ENCODE peak calls at places on chromosomes 12 and 14, in four cellular contexts. One of them, this sample, is unnamed. For H3K4me1 and H3K27me3, the result is how much of the 10 kb centered on the place peaks cover.

GRCh38 chr12:25458047-25458552 is 95.0 kb downstream of the LMNTD1 start:
- DNase-seq in aorta: no peak
- DNase-seq in neural progenitor cell: no peak
- DNase-seq in upper lobe of right lung: no peak
- DNase-seq in this sample: peak

GRCh38 chr12:67592228-67593011 is 56.1 kb upstream of the DYRK2 start:
- DNase-seq in upper lobe of right lung: no peak
- DNase-seq in aorta: no peak
- DNase-seq in neural progenitor cell: no peak
- DNase-seq in this sample: peak

GRCh38 chr12:127272864-127273263 is 994.1 kb upstream of the TMEM132C start:
- DNase-seq in neural progenitor cell: no peak
- DNase-seq in aorta: no peak
- DNase-seq in upper lobe of right lung: no peak
- DNase-seq in this sample: no peak

GRCh38 chr14:92513966-92514843 is 624 bp downstream of the RIN3 start:
- DNase-seq in neural progenitor cell: peak
- DNase-seq in aorta: peak
- DNase-seq in upper lobe of right lung: peak
- DNase-seq in this sample: no peak

GRCh38 chr12:67928621-67929369 is 60.5 kb upstream of the IFNG-AS1 start:
- DNase-seq in neural progenitor cell: no peak
- DNase-seq in aorta: no peak
- DNase-seq in upper lobe of right lung: no peak
- DNase-seq in this sample: no peak

GRCh38 chr12:104956870-104957301 is 1.2 kb downstream of the SLC41A2 start:
- DNase-seq in upper lobe of right lung: no peak
- DNase-seq in neural progenitor cell: no peak
- DNase-seq in aorta: no peak
- DNase-seq in this sample: no peak

GRCh38 chr14:23209651-23210423 is 26.4 kb upstream of the SLC7A8 start:
- DNase-seq in aorta: no peak
- DNase-seq in neural progenitor cell: no peak
- DNase-seq in upper lobe of right lung: no peak
- DNase-seq in this sample: no peak

GRCh38 chr14:81529391-81529790 is 4.3 kb downstream of the SEL1L start:
- DNase-seq in neural progenitor cell: no peak
- DNase-seq in aorta: no peak
- DNase-seq in upper lobe of right lung: no peak
- DNase-seq in this sample: peak

GRCh38 chr12:95918194-95918993 is 24.0 kb downstream of the CCDC38 start:
- DNase-seq in aorta: no peak
- DNase-seq in upper lobe of right lung: no peak
- DNase-seq in neural progenitor cell: peak
- DNase-seq in this sample: peak

GRCh38 chr12:110906985-110907384 is 13.4 kb downstream of the MYL2 start:
- DNase-seq in upper lobe of right lung: no peak
- DNase-seq in neural progenitor cell: no peak
- DNase-seq in aorta: no peak
- DNase-seq in this sample: no peak

GRCh38 chr12:15541996-15542631 is 219.8 kb downstream of the PTPRO start:
- DNase-seq in neural progenitor cell: no peak
- DNase-seq in upper lobe of right lung: no peak
- DNase-seq in aorta: peak
- DNase-seq in this sample: no peak

GRCh38 chr14:102819176-102819628 is 42.0 kb downstream of the TRAF3 start:
- DNase-seq in aorta: no peak
- DNase-seq in upper lobe of right lung: no peak
- DNase-seq in neural progenitor cell: no peak
- DNase-seq in this sample: no peak
- H3K27ac ChIP-seq in aorta: no peak
- H3K27ac ChIP-seq in upper lobe of right lung: no peak
- H3K27ac ChIP-seq in neural progenitor cell: no peak
- H3K27ac ChIP-seq in this sample: peak

DNA sequence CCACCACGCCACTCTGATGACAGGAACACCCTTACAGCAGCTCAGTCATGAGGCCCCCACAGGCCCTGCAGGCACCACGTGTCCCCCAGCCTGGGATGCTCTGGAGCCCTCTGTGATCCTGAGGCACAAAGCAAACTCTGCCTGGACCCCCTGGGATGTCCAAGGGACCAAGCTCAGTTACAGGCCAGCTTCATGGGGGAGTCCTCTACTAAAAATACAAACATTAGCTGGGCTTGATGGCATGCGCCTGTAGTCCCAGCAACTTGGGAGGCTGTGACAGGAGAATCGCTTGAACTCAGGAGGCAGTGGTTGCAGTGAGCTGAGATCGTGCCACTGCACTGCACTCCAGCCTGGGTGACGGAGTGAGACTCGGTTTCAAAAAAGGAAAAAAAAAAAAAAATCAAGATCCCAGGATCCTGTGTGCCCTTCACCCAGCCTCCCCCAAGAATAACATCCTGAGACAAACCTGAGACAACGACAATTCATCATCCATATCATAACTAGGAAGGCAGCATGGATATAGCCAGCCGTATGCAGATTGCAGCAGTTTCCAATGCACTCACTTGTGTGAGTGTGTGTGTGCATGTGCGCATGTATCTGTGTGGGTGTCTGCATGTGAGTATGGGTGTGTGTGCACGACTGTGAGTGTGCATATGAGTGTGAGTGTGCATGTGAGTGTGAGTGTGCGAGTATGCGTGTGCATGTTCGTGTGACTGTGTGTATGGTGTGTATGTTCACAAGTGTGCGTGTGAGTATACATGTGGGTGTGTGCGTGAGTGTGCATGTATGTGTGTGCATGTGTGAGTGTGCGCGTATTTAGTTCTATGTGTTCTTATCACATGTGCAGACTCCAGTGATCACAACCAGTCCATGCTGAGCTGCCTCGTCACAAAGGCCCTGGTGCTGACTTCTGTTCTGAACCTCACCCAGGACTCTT is 52.1 kb downstream of the NCOR2 start:
- DNase-seq in aorta: no peak
- DNase-seq in upper lobe of right lung: no peak
- DNase-seq in neural progenitor cell: no peak
- DNase-seq in this sample: no peak
- H3K4me1 ChIP-seq in aorta: under half
- H3K4me1 ChIP-seq in upper lobe of right lung: half or more
- H3K4me1 ChIP-seq in neural progenitor cell: under half
- H3K4me1 ChIP-seq in this sample: half or more

GRCh38 chr12:218221-218620 is 4.3 kb upstream of the SLC6A12 start:
- DNase-seq in neural progenitor cell: no peak
- DNase-seq in aorta: peak
- DNase-seq in upper lobe of right lung: no peak
- DNase-seq in this sample: no peak

GRCh38 chr12:221736-222135 is 7.8 kb upstream of the SLC6A12 start:
- DNase-seq in neural progenitor cell: no peak
- DNase-seq in aorta: no peak
- DNase-seq in upper lobe of right lung: no peak
- DNase-seq in this sample: no peak

GRCh38 chr12:220946-221550 is 7.1 kb upstream of the SLC6A12 start:
- DNase-seq in upper lobe of right lung: no peak
- DNase-seq in aorta: peak
- DNase-seq in neural progenitor cell: no peak
- DNase-seq in this sample: no peak

GRCh38 chr12:219891-220352 is 6.0 kb upstream of the SLC6A12 start:
- DNase-seq in neural progenitor cell: peak
- DNase-seq in aorta: peak
- DNase-seq in upper lobe of right lung: peak
- DNase-seq in this sample: peak

GRCh38 chr12:218728-219590 is 5.0 kb upstream of the SLC6A12 start:
- DNase-seq in upper lobe of right lung: no peak
- DNase-seq in aorta: peak
- DNase-seq in neural progenitor cell: no peak
- DNase-seq in this sample: no peak
- H3K27me3 ChIP-seq in upper lobe of right lung: under half
- H3K27me3 ChIP-seq in aorta: under half
- H3K27me3 ChIP-seq in neural progenitor cell: under half
- H3K27me3 ChIP-seq in this sample: under half

GRCh38 chr12:75666980-75667359 is 155.6 kb upstream of the KRR1 start:
- DNase-seq in aorta: no peak
- DNase-seq in neural progenitor cell: no peak
- DNase-seq in upper lobe of right lung: no peak
- DNase-seq in this sample: peak
- H3K27ac ChIP-seq in aorta: no peak
- H3K27ac ChIP-seq in neural progenitor cell: peak
- H3K27ac ChIP-seq in upper lobe of right lung: no peak
- H3K27ac ChIP-seq in this sample: no peak

GRCh38 chr12:124523071-124523470 is 44.3 kb downstream of the NCOR2 start:
- DNase-seq in neural progenitor cell: no peak
- DNase-seq in upper lobe of right lung: no peak
- DNase-seq in aorta: no peak
- DNase-seq in this sample: no peak
- H3K4me1 ChIP-seq in neural progenitor cell: under half
- H3K4me1 ChIP-seq in upper lobe of right lung: under half
- H3K4me1 ChIP-seq in aorta: under half
- H3K4me1 ChIP-seq in this sample: under half

GRCh38 chr14:95294320-95294719 is 25.4 kb downstream of the CLMN start:
- DNase-seq in aorta: no peak
- DNase-seq in neural progenitor cell: no peak
- DNase-seq in upper lobe of right lung: no peak
- DNase-seq in this sample: no peak

GRCh38 chr14:95296595-95297365 is 22.9 kb downstream of the CLMN start:
- DNase-seq in aorta: no peak
- DNase-seq in upper lobe of right lung: no peak
- DNase-seq in neural progenitor cell: no peak
- DNase-seq in this sample: no peak

GRCh38 chr14:95294834-95295599 is 24.7 kb downstream of the CLMN start:
- DNase-seq in neural progenitor cell: no peak
- DNase-seq in aorta: no peak
- DNase-seq in upper lobe of right lung: no peak
- DNase-seq in this sample: peak

GRCh38 chr14:95297832-95298231 is 21.9 kb downstream of the CLMN start:
- DNase-seq in upper lobe of right lung: no peak
- DNase-seq in neural progenitor cell: no peak
- DNase-seq in aorta: no peak
- DNase-seq in this sample: no peak

DNA sequence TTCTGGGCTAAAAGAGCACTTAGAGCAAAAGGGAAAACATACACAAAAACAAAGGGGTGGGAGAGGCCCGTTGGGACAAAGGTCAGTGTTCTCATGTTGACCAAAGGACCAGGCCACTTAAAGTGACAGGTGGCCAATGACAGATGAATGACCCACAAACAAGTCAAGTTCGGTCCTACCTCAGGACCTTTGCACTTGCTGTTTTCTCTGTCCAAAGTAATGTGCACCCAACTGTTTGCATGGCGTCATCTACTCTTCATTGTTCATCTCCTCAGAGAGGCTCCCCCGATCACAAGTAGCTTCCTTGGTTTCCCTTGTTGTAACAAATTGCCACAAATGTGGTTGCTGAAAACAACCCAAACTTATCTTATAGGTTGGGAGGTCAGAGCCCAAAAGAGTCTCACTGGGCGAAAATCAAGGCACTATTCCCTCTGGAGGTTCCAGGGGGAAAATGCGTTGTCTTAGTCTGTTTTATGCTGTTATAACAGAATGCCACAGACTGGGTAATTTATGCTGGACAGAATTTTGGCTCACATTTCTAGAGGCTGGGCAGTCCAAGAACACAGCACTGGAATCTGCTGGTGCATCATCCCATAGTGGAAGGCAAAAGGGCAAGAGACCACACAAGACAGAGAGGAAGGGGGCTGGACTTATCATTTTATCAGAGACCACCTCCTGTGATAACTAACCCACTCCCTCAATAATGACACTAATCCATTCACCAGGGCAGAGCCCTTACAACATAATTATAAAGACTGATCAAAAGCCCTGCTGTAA is 23.9 kb downstream of the CLMN start:
- DNase-seq in upper lobe of right lung: no peak
- DNase-seq in aorta: no peak
- DNase-seq in neural progenitor cell: no peak
- DNase-seq in this sample: no peak
- H3K27me3 ChIP-seq in upper lobe of right lung: under half
- H3K27me3 ChIP-seq in aorta: under half
- H3K27me3 ChIP-seq in neural progenitor cell: under half
- H3K27me3 ChIP-seq in this sample: under half

This sample was measured in A673.